ENCODE peak calls at places on chromosomes 2 and 18, in eight cellular contexts. M, N, P, T, I, K, U and B are unnamed samples.

GRCh38 chr18:77106331-77106730 is 26.3 kb downstream of the MBP start:
- DNase-seq in N (no peak), I (no peak), T (no peak), U (no peak), M (no peak), K (no peak), P (no peak), B (peak)

GRCh38 chr2:29281585-29281984 is 166.4 kb downstream of the CLIP4 start:
- DNase-seq in T (peak), M (peak), K (peak), P (no peak), I (peak), N (peak), U (no peak), B (peak)

GRCh38 chr2:199484927-199485326 is 27.2 kb upstream of the SATB2 start:
- DNase-seq in N (no peak), I (no peak), P (no peak), M (no peak), K (no peak), T (no peak), U (no peak), B (no peak)

GRCh38 chr2:189997016-189997415 is 65.5 kb downstream of the MSTN start:
- DNase-seq in K (no peak), P (no peak), I (no peak), T (no peak), M (no peak), N (no peak), U (no peak), B (no peak)

GRCh38 chr18:3761266-3761665 is 311.3 kb downstream of the TGIF1 start:
- DNase-seq in U (no peak), K (no peak), T (no peak), P (no peak), M (no peak), I (no peak), N (no peak), B (no peak)

GRCh38 chr2:163877316-163877715 is 141.5 kb upstream of the FIGN start:
- DNase-seq in P (no peak), K (no peak), M (peak), U (no peak), T (peak), N (no peak), I (peak), B (no peak)

GRCh38 chr2:107685587-107685986 is 141.1 kb upstream of the RGPD4 start:
- DNase-seq in I (no peak), T (no peak), U (no peak), M (no peak), K (no peak), P (no peak), N (no peak), B (no peak)

GRCh38 chr2:210818473-210818872 is 262.1 kb downstream of the CPS1 start:
- DNase-seq in N (no peak), P (no peak), I (no peak), T (no peak), K (no peak), M (no peak), U (no peak), B (no peak)

GRCh38 chr18:12630136-12630535 is 27.8 kb downstream of the SPIRE1 start:
- DNase-seq in I (peak), P (no peak), U (no peak), K (no peak), T (peak), M (peak), N (no peak), B (no peak)

GRCh38 chr2:128545829-128546228 is 227.2 kb upstream of the HS6ST1 start:
- DNase-seq in I (no peak), U (no peak), N (no peak), T (no peak), P (no peak), K (no peak), M (no peak), B (no peak)
- H3K4me3 ChIP-seq in I (no peak), U (no peak), N (no peak), T (no peak), P (no peak), K (no peak), M (no peak), B (no peak)

DNA sequence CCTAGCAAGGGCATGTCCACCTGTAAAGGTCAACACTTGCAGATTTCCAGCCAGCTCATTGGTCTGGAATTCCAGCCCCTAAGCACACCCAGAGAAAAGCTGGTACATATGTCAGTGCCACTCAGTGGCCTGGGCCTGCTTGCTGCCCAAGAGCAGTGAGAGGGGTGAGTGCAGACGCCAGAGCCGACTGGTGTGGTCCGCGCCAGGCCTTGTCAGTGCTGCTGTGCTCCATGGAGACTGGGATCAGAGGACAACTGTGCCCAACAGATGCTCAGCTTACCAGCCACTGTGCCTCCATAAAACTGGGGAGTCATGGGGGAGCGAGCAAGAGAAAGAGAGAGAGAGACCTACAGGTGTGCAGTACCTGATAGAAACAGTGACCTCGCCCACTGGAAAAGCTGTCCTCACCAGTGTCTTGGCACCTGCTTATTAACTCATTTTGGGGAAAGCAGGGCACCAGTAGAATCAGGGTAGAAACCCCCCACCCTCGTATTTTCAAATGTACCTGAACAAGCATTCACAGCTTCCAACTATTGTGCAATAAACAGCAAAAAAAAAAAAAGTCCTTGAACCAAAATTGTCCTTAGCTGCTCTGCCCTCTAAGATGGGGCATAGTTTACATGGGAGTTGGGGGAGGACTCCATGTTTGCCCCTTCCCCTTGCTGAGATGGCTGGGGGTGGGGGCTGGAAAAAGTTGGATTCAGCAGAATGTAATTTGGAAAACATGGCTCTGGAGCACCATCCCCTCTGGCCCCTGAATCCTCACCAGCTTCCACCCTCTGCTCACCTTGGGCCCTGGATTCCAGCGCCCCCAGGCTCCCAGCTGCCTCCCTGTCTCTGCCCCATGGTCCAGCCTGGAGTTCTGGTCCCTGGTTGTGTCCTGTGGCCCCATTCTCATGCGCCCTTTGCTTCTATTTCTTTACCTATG is 1.4 kb upstream of the SP140L start:
- DNase-seq in I (no peak), K (no peak), N (no peak), P (no peak), T (no peak), M (no peak), U (no peak), B (peak)
- H3K4me3 ChIP-seq in I (no peak), K (no peak), N (no peak), P (no peak), T (no peak), M (no peak), U (no peak), B (no peak)

GRCh38 chr2:106065983-106066826 is 127.9 kb downstream of the UXS1 start:
- DNase-seq in U (no peak), M (no peak), K (no peak), P (no peak), T (no peak), I (no peak), N (peak), B (no peak)

GRCh38 chr2:106061971-106062370 is 132.1 kb downstream of the UXS1 start:
- DNase-seq in T (no peak), P (no peak), U (no peak), I (no peak), M (no peak), K (no peak), N (no peak), B (no peak)

GRCh38 chr2:106062627-106063026 is 131.5 kb downstream of the UXS1 start:
- DNase-seq in T (peak), K (no peak), U (no peak), M (no peak), I (no peak), N (no peak), P (no peak), B (no peak)

GRCh38 chr2:106068415-106068814 is 125.7 kb downstream of the UXS1 start:
- DNase-seq in U (no peak), N (no peak), T (no peak), M (no peak), K (no peak), I (no peak), P (no peak), B (no peak)

DNA sequence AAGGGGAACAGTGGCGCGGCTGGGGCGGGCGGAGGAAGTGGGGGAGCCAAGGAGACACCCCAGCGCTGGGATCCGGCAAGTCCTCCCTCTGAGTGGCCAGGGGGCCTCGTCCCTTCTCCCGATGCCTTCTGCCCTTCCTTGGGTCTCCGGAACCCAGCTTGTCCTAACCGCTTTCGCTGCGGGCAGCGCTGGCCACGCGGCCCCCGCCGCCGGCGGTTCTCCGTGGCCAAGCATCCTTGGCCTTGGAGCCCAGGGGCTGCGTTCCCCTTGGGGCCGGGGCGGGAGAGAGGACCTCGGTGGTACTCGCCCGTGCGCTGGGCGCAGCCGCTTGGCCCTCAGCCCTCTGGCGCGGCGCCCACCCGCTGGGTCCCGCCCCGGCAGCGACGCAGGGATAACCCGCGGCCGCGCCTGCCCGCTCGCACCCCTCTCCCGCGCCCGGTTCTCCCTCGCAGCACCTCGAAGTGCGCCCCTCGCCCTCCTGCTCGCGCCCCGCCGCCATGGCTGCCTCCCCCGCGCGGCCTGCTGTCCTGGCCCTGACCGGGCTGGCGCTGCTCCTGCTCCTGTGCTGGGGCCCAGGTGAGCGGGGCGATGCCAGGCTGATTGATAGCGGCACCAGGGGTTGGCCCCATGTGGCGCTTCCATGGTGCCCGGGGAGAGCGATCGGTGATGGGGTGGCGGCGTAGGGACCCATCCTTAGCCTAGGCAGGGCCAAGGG is 128.7 kb downstream of the UXS1 start:
- DNase-seq in N (peak), T (no peak), I (no peak), K (peak), P (no peak), U (no peak), M (no peak), B (no peak)
- H3K4me3 ChIP-seq in N (peak), T (no peak), I (no peak), K (peak), P (peak), U (peak), M (no peak), B (peak)

GRCh38 chr2:204145197-204146190 is 208.9 kb downstream of the ICOS start:
- DNase-seq in M (peak), N (peak), U (no peak), K (peak), P (peak), T (peak), I (peak), B (peak)
- H3K4me3 ChIP-seq in M (peak), N (peak), U (peak), K (peak), P (peak), T (peak), I (peak), B (no peak)